ENCODE peak calls at places on chromosomes 5 and 9, in six cellular contexts. C is A549, P is endothelial cell of umbilical vein, K is HepG2, L is K562, Z is GM12878. T is an unnamed sample.

GRCh38 chr9:108776920-108777650 is 78.7 kb downstream of the ACTL7B start:
- DNase-seq in K (peak; percentile 81), P (no peak), Z (no peak), C (no peak), L (peak; percentile 16), T (peak; percentile 35)

GRCh38 chr9:69204869-69205268 is 30.8 kb downstream of the TJP2 start:
- DNase-seq in Z (no peak), L (no peak), C (no peak), P (no peak), K (peak; percentile 47), T (no peak)

GRCh38 chr5:55037816-55038379 is 13.8 kb downstream of the GZMK start:
- DNase-seq in P (no peak), L (no peak), K (no peak), Z (no peak), C (no peak), T (no peak)

GRCh38 chr5:155485344-155485743 is 471.8 kb downstream of the KIF4B start:
- DNase-seq in P (no peak), C (no peak), Z (no peak), L (no peak), K (no peak), T (no peak)

GRCh38 chr9:71819115-71819739 is 50.9 kb upstream of the CEMIP2 start:
- DNase-seq in P (peak; percentile 35), K (peak; percentile 16), Z (no peak), L (peak; percentile 45), C (peak; percentile 37), T (peak; percentile 15)

GRCh38 chr9:135677641-135678168 is 14.6 kb downstream of the LCN9 start:
- DNase-seq in L (no peak), C (no peak), Z (no peak), K (no peak), P (no peak), T (no peak)

GRCh38 chr5:108003178-108003577 is 332.4 kb upstream of the EFNA5 start:
- DNase-seq in K (no peak), C (no peak), P (peak; percentile 76), Z (peak; percentile 70), L (no peak), T (peak; percentile 59)

GRCh38 chr5:150641006-150641570 is 628 bp downstream of the SYNPO start:
- DNase-seq in C (peak; percentile 91), K (peak; percentile 15), Z (no peak), P (peak; percentile 94), L (no peak), T (peak; percentile 46)

GRCh38 chr5:141834331-141834730 is 43.9 kb downstream of the PCDH1 start:
- DNase-seq in Z (no peak), P (no peak), K (no peak), C (no peak), L (no peak), T (no peak)

GRCh38 chr5:138033916-138034315 is 1.0 kb upstream of the FAM13B start:
- DNase-seq in K (no peak), Z (no peak), P (no peak), C (no peak), L (no peak), T (no peak)

GRCh38 chr5:138033275-138033808 is 463 bp upstream of the FAM13B start:
- DNase-seq in C (no peak), P (no peak), L (no peak), K (no peak), Z (no peak), T (no peak)

GRCh38 chr5:138029944-138030343 is 2.9 kb downstream of the FAM13B start:
- DNase-seq in P (no peak), C (no peak), Z (no peak), L (peak; percentile 21), K (no peak), T (no peak)

GRCh38 chr5:138032028-138032571 is 779 bp downstream of the FAM13B start:
- DNase-seq in Z (peak; percentile 82), L (peak; percentile 67), P (peak; percentile 71), K (no peak), C (no peak), T (peak; percentile 91)

DNA sequence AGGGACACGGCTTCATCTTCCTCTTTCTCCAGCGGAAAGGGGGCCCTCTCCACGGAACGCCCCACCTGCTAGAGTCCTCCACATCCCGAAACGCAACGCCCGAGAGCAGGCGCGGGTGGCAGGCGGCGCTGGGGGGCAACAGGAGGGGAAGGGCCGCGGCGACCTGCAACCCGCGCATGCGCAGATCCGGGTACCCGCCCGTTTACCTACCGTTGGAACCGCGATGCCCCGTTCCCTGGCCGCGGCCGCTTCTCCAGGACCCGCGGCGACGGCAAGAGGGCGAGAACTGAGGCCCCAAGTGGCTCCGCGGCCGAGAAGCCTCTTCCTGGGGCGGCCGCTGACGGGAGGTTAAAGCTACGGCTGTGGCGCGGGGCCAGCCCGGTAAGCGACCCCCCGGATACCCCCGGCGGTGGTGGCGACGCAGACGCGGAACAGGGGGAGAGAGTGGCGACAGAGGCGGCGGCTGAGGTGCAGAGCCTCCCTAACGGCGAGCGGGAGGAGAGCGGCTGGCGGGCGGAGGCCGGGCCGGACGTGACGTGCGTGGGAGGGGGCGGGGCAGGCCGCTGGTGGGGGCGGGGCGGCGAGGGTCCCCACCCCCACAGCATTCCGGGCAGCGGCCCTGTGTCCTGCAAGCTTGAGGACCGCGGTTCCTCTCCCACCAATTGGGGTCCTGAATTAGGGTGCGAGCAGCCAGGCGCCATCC is at the start of gene FAM13B:
- DNase-seq in C (peak; percentile 85), Z (no peak), L (peak; percentile 81), P (peak; percentile 80), K (peak; percentile 46), T (peak; percentile 86)
- TF ChIP-seq MYC in C (peak; percentile 9), Z (no peak), L (peak; percentile 39), P (no peak), K (no peak), T (peak; percentile 5)

DNA sequence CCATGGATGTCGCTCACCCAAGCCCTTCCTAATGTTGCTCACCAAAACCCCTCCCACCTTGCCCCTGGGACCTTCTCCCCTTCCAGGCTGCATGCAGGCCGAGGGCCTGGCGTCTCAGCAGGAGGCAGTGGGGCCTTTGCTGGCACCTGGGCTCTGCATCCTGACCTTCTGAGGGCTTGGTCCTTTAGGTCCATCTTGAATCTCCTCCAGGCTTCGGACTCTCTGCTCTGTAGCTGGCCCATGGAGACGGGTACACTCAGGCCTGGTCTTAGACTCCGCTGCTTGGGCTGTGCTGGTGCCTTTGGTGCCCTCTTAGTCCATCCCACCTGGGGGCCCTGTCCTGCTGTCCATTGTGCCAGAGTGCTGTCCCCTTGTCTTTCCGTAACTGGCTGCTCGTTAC is 14.0 kb downstream of the TENT4A start:
- DNase-seq in K (no peak), Z (no peak), C (no peak), P (no peak), L (no peak), T (no peak)
- H3K4me3 ChIP-seq in K (no peak overlapping the region), Z (no peak overlapping the region), C (no peak overlapping the region), P (no peak overlapping the region), L (no peak overlapping the region), T (no peak overlapping the region)

GRCh38 chr5:77175235-77175634 is 35.2 kb upstream of the PDE8B start:
- DNase-seq in C (no peak), Z (no peak), P (no peak), K (no peak), L (no peak), T (no peak)
- TF ChIP-seq CTCF in C (no peak), Z (no peak), P (no peak), K (no peak), L (no peak), T (no peak)

DNA sequence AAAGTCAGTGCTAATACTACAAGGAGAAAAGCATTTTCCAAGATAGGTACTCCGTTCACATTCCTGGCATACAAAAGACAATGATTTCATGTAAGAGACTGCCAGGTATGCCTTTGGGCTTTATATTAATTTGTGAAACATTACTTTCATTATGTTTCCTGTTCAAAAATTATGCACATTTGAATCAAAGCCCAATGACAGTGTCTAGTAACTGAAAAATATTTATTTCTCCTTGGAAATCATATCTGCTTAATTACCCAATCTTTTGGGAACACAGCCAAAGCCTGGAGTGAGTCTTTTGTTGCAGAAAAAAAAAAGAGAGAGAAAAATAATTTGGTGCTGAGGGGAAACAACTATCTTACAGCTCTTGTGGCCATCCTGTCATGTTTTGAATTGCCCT is 238.1 kb upstream of the NUDT12 start:
- DNase-seq in K (no peak), Z (no peak), L (no peak), P (no peak), C (no peak), T (no peak)
- TF ChIP-seq MYC in K (no peak), Z (no peak), L (no peak), P (no peak), C (no peak), T (no peak)

GRCh38 chr9:114484215-114484853 is 20.9 kb downstream of the WHRN start:
- DNase-seq in L (no peak), C (no peak), P (no peak), Z (no peak), K (no peak), T (no peak)

GRCh38 chr9:114482602-114483001 is 22.7 kb downstream of the WHRN start:
- DNase-seq in K (no peak), C (no peak), P (no peak), L (no peak), Z (no peak), T (no peak)

GRCh38 chr9:114483499-114483898 is 21.8 kb downstream of the WHRN start:
- DNase-seq in L (no peak), K (no peak), C (no peak), P (no peak), Z (no peak), T (no peak)

GRCh38 chr9:114486205-114486963 is 18.9 kb downstream of the WHRN start:
- DNase-seq in C (no peak), K (no peak), L (no peak), Z (no peak), P (no peak), T (no peak)

GRCh38 chr9:114484854-114485443 is 20.3 kb downstream of the WHRN start:
- DNase-seq in P (no peak), K (no peak), L (peak; percentile 87), C (peak; percentile 18), Z (peak; percentile 80), T (peak; percentile 88)
- H3K4me3 ChIP-seq in P (no peak overlapping the region), K (no peak overlapping the region), L (no peak overlapping the region), C (no peak overlapping the region), Z (no peak overlapping the region), T (no peak overlapping the region)

GRCh38 chr9:14403112-14403511 is 89.2 kb upstream of the NFIB start:
- DNase-seq in Z (no peak), K (no peak), C (no peak), P (no peak), L (no peak), T (no peak)

GRCh38 chr9:14396171-14396570 is 82.2 kb upstream of the NFIB start:
- DNase-seq in P (no peak), K (no peak), L (no peak), C (no peak), Z (no peak), T (no peak)

GRCh38 chr9:14395300-14396082 is 81.5 kb upstream of the NFIB start:
- DNase-seq in K (no peak), P (no peak), L (peak; percentile 95), Z (no peak), C (no peak), T (no peak)

GRCh38 chr9:14400658-14400995 is 86.7 kb upstream of the NFIB start:
- DNase-seq in K (peak; percentile 35), Z (no peak), P (peak; percentile 90), C (peak; percentile 67), L (peak; percentile 60), T (peak; percentile 28)

GRCh38 chr9:14399736-14400657 is 86.1 kb upstream of the NFIB start:
- DNase-seq in L (no peak), Z (no peak), K (no peak), P (no peak), C (no peak), T (no peak)
- TF ChIP-seq CTCF in L (no peak), Z (no peak), K (no peak), P (no peak), C (no peak), T (no peak)

GRCh38 chr5:132176987-132177386 is 50.7 kb downstream of the P4HA2 start:
- DNase-seq in L (peak; percentile 76), K (no peak), C (no peak), P (peak; percentile 33), Z (peak; percentile 8), T (peak; percentile 71)
- TF ChIP-seq MYC in L (no peak), K (no peak), C (no peak), P (no peak), Z (no peak), T (no peak)

T was measured in NB4.